ENCODE peak calls at places on chromosomes 4 and X, in nine cellular contexts. W, G, T, Q, V, A, H, E and K are unnamed samples.

GRCh38 chrX:74613350-74614192 is 853 bp downstream of the RLIM start:
- DNase-seq in A (peak), V (no peak), H (no peak), G (peak), E (no peak), Q (no peak), W (peak), T (peak), K (peak)

GRCh38 chrX:130028196-130028595 is 45.8 kb downstream of the BCORL1 start:
- DNase-seq in W (peak), E (peak), H (peak), G (peak), A (peak), Q (no peak), T (peak), V (no peak), K (peak)

GRCh38 chr4:155428128-155428527 is 51.4 kb upstream of the MAP9 start:
- DNase-seq in H (no peak), E (no peak), W (no peak), Q (no peak), V (no peak), T (no peak), G (no peak), A (no peak), K (no peak)

GRCh38 chrX:4925911-4926310 is 1212.5 kb upstream of the PRKX start:
- DNase-seq in G (no peak), W (no peak), E (no peak), T (no peak), A (no peak), Q (no peak), V (no peak), H (no peak), K (no peak)

GRCh38 chr4:33381806-33382205 is 2661.6 kb downstream of the PCDH7 start:
- DNase-seq in Q (no peak), T (no peak), G (no peak), W (no peak), A (no peak), V (no peak), H (no peak), E (no peak), K (no peak)

GRCh38 chr4:148730241-148730640 is 288.0 kb upstream of the NR3C2 start:
- DNase-seq in W (no peak), H (no peak), Q (no peak), T (no peak), A (no peak), E (no peak), G (no peak), V (no peak), K (no peak)

GRCh38 chrX:23931149-23931604 is 23.4 kb downstream of the CXorf58 start:
- DNase-seq in W (no peak), G (no peak), H (no peak), A (peak), Q (no peak), E (no peak), T (no peak), V (no peak), K (no peak)

GRCh38 chr4:77821775-77822174 is 2.6 kb upstream of the CNOT6L start:
- DNase-seq in V (no peak), H (no peak), A (no peak), G (no peak), T (no peak), Q (no peak), W (no peak), E (no peak), K (peak)

GRCh38 chr4:176949022-176949421 is 156.3 kb upstream of the VEGFC start:
- DNase-seq in H (peak), W (no peak), E (no peak), V (no peak), A (no peak), G (peak), T (peak), Q (no peak), K (no peak)

GRCh38 chr4:24973471-24974251 is 57.1 kb downstream of the LGI2 start:
- DNase-seq in E (no peak), Q (no peak), G (no peak), A (no peak), V (peak), T (peak), H (peak), W (peak), K (no peak)

GRCh38 chrX:153829799-153830631 is at the start of gene PDZD4:
- DNase-seq in A (no peak), Q (no peak), V (no peak), T (no peak), H (no peak), W (no peak), E (no peak), G (no peak), K (no peak)

GRCh38 chr4:39658756-39659155 is 20.1 kb upstream of the SMIM14 start:
- DNase-seq in A (no peak), E (no peak), Q (no peak), W (no peak), T (peak), H (no peak), G (peak), V (no peak), K (no peak)

DNA sequence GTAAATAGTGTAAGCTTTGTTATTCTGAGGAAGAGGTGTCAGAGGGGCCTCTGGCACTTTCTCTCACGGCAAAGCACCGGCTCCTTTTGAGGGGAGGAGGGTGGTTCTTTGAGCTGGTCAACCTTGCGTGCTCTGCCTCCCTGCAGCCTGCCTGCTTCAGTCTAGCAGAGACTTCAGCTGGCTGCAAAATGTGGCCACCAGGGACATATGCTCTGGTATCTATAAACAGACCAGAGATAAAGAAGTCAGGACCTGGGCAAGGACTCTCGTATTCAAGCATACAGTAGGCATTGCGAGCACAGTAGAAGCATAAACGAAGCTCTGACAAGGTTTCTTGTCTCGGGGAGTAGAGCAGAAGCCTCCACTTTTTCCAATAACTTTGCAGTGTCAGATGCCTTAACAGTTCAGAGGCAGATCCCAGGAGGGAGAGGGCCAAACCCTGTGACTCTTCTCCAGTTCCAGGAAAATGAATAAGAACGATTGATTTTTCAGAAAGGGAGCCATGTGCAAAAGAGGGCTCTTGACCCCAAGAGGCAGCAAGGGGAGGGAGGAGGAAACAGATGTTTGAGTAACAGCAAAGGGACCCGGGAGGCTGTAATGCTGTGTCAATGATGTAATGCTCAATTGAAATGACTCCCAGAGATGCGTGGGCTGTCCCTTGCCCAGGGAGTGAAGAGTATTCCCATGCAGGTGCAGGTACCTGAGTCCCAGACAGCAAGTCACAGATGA is 57.9 kb upstream of the TEX13D start:
- DNase-seq in Q (no peak), T (no peak), W (no peak), A (no peak), V (no peak), G (no peak), H (no peak), E (no peak), K (no peak)
- H3K27ac ChIP-seq in Q (no peak), T (no peak), W (no peak), A (no peak), V (no peak), G (no peak), H (no peak), E (no peak), K (no peak)

DNA sequence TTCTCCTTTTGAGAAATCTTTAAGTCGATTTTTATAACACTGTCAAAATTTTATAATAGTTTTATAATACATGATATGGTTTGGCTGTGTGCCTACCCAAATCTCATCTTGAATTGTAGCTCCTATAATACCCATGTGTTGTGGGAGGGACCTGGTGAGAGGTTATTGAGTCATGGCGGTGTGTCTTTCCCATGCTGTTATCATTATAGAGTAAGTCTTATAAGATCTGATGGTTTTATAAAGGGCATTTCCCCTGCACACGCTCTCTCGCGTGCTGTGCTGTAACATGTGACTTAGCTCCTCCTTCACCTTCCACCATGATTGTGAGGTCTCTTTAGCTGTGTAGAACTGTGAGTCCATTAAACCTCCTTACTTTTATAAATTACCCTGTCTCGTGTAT is 364.0 kb upstream of the SPANXN4 start:
- DNase-seq in W (no peak), G (no peak), E (no peak), A (no peak), V (no peak), T (no peak), H (no peak), Q (no peak), K (no peak)
- TF ChIP-seq CTCF in W (no peak), G (no peak), E (no peak), A (no peak), V (no peak), T (no peak), H (no peak), Q (no peak), K (no peak)

GRCh38 chr4:125551451-125551850 is 236.7 kb downstream of the FAT4 start:
- DNase-seq in Q (no peak), G (no peak), A (peak), H (no peak), V (no peak), E (no peak), W (no peak), T (no peak), K (no peak)
- H3K27ac ChIP-seq in Q (no peak), G (no peak), A (no peak), H (no peak), V (no peak), E (no peak), W (no peak), T (no peak), K (no peak)

GRCh38 chrX:69060631-69061408 is 104.4 kb downstream of the PJA1 start:
- DNase-seq in H (no peak), W (peak), G (peak), V (peak), Q (peak), A (no peak), T (peak), E (peak), K (no peak)
- TF ChIP-seq CTCF in H (peak), W (no peak), G (peak), V (peak), Q (no peak), A (no peak), T (peak), E (no peak), K (no peak)

GRCh38 chrX:136806891-136807410 is 26.2 kb upstream of the ARHGEF6 start:
- DNase-seq in T (no peak), Q (no peak), G (no peak), E (no peak), V (no peak), W (no peak), H (no peak), A (no peak), K (no peak)

GRCh38 chrX:136797787-136798186 is 17.1 kb upstream of the ARHGEF6 start:
- DNase-seq in H (no peak), V (no peak), W (no peak), T (no peak), Q (no peak), A (no peak), G (no peak), E (no peak), K (no peak)

GRCh38 chrX:136802515-136802914 is 21.8 kb upstream of the ARHGEF6 start:
- DNase-seq in E (no peak), A (no peak), T (no peak), H (no peak), V (no peak), Q (no peak), W (no peak), G (no peak), K (no peak)
- H3K27ac ChIP-seq in E (no peak), A (no peak), T (no peak), H (no peak), V (no peak), Q (no peak), W (no peak), G (no peak), K (no peak)

GRCh38 chrX:12497832-12498591 is 293.2 kb upstream of the PRPS2 start:
- DNase-seq in T (no peak), Q (no peak), H (no peak), G (no peak), W (peak), E (no peak), V (no peak), A (peak), K (no peak)
- TF ChIP-seq CTCF in T (no peak), Q (no peak), H (no peak), G (no peak), W (peak), E (no peak), V (no peak), A (peak), K (no peak)

GRCh38 chr4:87025023-87025613 is 90.3 kb downstream of the AFF1 start:
- DNase-seq in A (peak), H (no peak), G (no peak), Q (no peak), E (no peak), W (no peak), V (no peak), T (no peak), K (no peak)

GRCh38 chr4:87024181-87024580 is 89.4 kb downstream of the AFF1 start:
- DNase-seq in Q (no peak), W (no peak), A (no peak), V (no peak), E (no peak), T (peak), G (no peak), H (no peak), K (no peak)

GRCh38 chr4:87029356-87029755 is 94.5 kb downstream of the AFF1 start:
- DNase-seq in W (peak), G (no peak), E (peak), Q (no peak), V (no peak), H (no peak), A (no peak), T (no peak), K (no peak)

GRCh38 chr4:87025614-87026041 is 90.8 kb downstream of the AFF1 start:
- DNase-seq in T (no peak), W (no peak), E (no peak), V (no peak), Q (no peak), A (no peak), G (no peak), H (no peak), K (no peak)

GRCh38 chr4:87026795-87027495 is 92.1 kb downstream of the AFF1 start:
- DNase-seq in V (no peak), E (no peak), Q (no peak), T (no peak), G (no peak), W (no peak), H (no peak), A (no peak), K (no peak)
- H3K27ac ChIP-seq in V (no peak), E (peak), Q (peak), T (no peak), G (no peak), W (peak), H (no peak), A (no peak), K (no peak)

GRCh38 chrX:102651968-102652744 is 873 bp downstream of the GPRASP1 start:
- DNase-seq in A (peak), E (no peak), H (no peak), W (peak), T (peak), V (peak), G (peak), Q (no peak), K (peak)
- TF ChIP-seq CTCF in A (peak), E (peak), H (peak), W (peak), T (peak), V (peak), G (peak), Q (peak), K (peak)

GRCh38 chr4:1879491-1879890 is 8.3 kb downstream of the NSD2 start:
- DNase-seq in W (no peak), V (no peak), Q (no peak), G (no peak), T (peak), H (no peak), A (no peak), E (no peak), K (no peak)
- H3K27ac ChIP-seq in W (no peak), V (no peak), Q (no peak), G (no peak), T (peak), H (no peak), A (no peak), E (no peak), K (no peak)

GRCh38 chrX:103510031-103510430 is 9.3 kb downstream of the RAB40A start:
- DNase-seq in G (no peak), E (no peak), V (no peak), Q (no peak), W (no peak), T (no peak), H (no peak), A (no peak), K (no peak)

GRCh38 chrX:103517246-103517645 is 2.0 kb downstream of the RAB40A start:
- DNase-seq in E (no peak), V (no peak), A (no peak), H (no peak), T (peak), Q (no peak), G (peak), W (no peak), K (no peak)

GRCh38 chrX:103513476-103514108 is 5.7 kb downstream of the RAB40A start:
- DNase-seq in W (no peak), T (no peak), G (no peak), E (no peak), Q (no peak), H (no peak), A (no peak), V (no peak), K (no peak)

GRCh38 chrX:103518571-103518970 is 718 bp downstream of the RAB40A start:
- DNase-seq in V (no peak), E (no peak), A (no peak), T (no peak), Q (no peak), H (no peak), W (no peak), G (peak), K (no peak)

GRCh38 chrX:103513067-103513466 is 6.2 kb downstream of the RAB40A start:
- DNase-seq in G (no peak), H (no peak), Q (no peak), E (no peak), W (no peak), V (no peak), A (no peak), T (no peak), K (no peak)
- TF ChIP-seq CTCF in G (no peak), H (no peak), Q (no peak), E (no peak), W (no peak), V (no peak), A (no peak), T (no peak), K (no peak)